ENCODE peak calls at places on chromosomes 3 and 15, in four cellular contexts. One of them, this sample, is unnamed.

GRCh38 chr15:77335298-77335697 is 84.6 kb downstream of the PEAK1 start:
- DNase-seq in amniotic stem cell: no peak
- DNase-seq in Peyer's patch: no peak
- DNase-seq in NCI-H69: no peak
- DNase-seq in this sample: no peak

GRCh38 chr3:120854908-120855526 is 53.0 kb upstream of the STXBP5L start:
- DNase-seq in NCI-H69: peak
- DNase-seq in Peyer's patch: no peak
- DNase-seq in amniotic stem cell: no peak
- DNase-seq in this sample: no peak

GRCh38 chr3:117651271-117651670 is 941.7 kb downstream of the TUSC7 start:
- DNase-seq in NCI-H69: no peak
- DNase-seq in Peyer's patch: no peak
- DNase-seq in amniotic stem cell: no peak
- DNase-seq in this sample: no peak

GRCh38 chr3:114405202-114405601 is 111.4 kb downstream of the TIGIT start:
- DNase-seq in amniotic stem cell: no peak
- DNase-seq in Peyer's patch: no peak
- DNase-seq in NCI-H69: no peak
- DNase-seq in this sample: no peak

GRCh38 chr15:82951472-82952155 is 906 bp downstream of the HOMER2 start:
- DNase-seq in amniotic stem cell: no peak
- DNase-seq in NCI-H69: peak
- DNase-seq in Peyer's patch: no peak
- DNase-seq in this sample: no peak

GRCh38 chr3:71087109-71088018 is 496.2 kb downstream of the FOXP1 start:
- DNase-seq in amniotic stem cell: no peak
- DNase-seq in NCI-H69: no peak
- DNase-seq in Peyer's patch: peak
- DNase-seq in this sample: no peak

GRCh38 chr3:128341659-128342395 is 124.9 kb downstream of the DNAJB8 start:
- DNase-seq in NCI-H69: no peak
- DNase-seq in amniotic stem cell: no peak
- DNase-seq in Peyer's patch: no peak
- DNase-seq in this sample: no peak

GRCh38 chr3:24394754-24395153 is 99.9 kb downstream of the THRB start:
- DNase-seq in NCI-H69: peak
- DNase-seq in amniotic stem cell: no peak
- DNase-seq in Peyer's patch: no peak
- DNase-seq in this sample: no peak

GRCh38 chr15:91866971-91867372 is 13.5 kb downstream of the SLCO3A1 start:
- DNase-seq in Peyer's patch: no peak
- DNase-seq in amniotic stem cell: no peak
- DNase-seq in NCI-H69: no peak
- DNase-seq in this sample: no peak

GRCh38 chr3:127159547-127159946 is 33.4 kb upstream of the PRR23E start:
- DNase-seq in Peyer's patch: no peak
- DNase-seq in NCI-H69: peak
- DNase-seq in amniotic stem cell: no peak
- DNase-seq in this sample: no peak

GRCh38 chr15:84810073-84810840 is 6.9 kb upstream of the ALPK3 start:
- DNase-seq in amniotic stem cell: no peak
- DNase-seq in Peyer's patch: no peak
- DNase-seq in NCI-H69: no peak
- DNase-seq in this sample: no peak

GRCh38 chr3:18071833-18072232 is 329.4 kb upstream of the TBC1D5 start:
- DNase-seq in NCI-H69: no peak
- DNase-seq in amniotic stem cell: no peak
- DNase-seq in Peyer's patch: no peak
- DNase-seq in this sample: no peak

GRCh38 chr15:39239562-39239961 is 341.3 kb upstream of the THBS1 start:
- DNase-seq in amniotic stem cell: no peak
- DNase-seq in Peyer's patch: no peak
- DNase-seq in NCI-H69: no peak
- DNase-seq in this sample: no peak

GRCh38 chr15:52382647-52383046 is 87.0 kb upstream of the MYO5C start:
- DNase-seq in NCI-H69: no peak
- DNase-seq in Peyer's patch: no peak
- DNase-seq in amniotic stem cell: no peak
- DNase-seq in this sample: no peak

GRCh38 chr3:12439161-12439560 is 45.1 kb upstream of the TSEN2 start:
- DNase-seq in amniotic stem cell: no peak
- DNase-seq in Peyer's patch: peak
- DNase-seq in NCI-H69: no peak
- DNase-seq in this sample: no peak

GRCh38 chr15:86079491-86080266 is at the start of gene AGBL1:
- DNase-seq in amniotic stem cell: no peak
- DNase-seq in NCI-H69: no peak
- DNase-seq in Peyer's patch: no peak
- DNase-seq in this sample: no peak

GRCh38 chr3:14428087-14429067 is 26.0 kb downstream of the SLC6A6 start:
- DNase-seq in Peyer's patch: no peak
- DNase-seq in amniotic stem cell: no peak
- DNase-seq in NCI-H69: peak
- DNase-seq in this sample: no peak

GRCh38 chr15:83491486-83491885 is 44.3 kb downstream of the SH3GL3 start:
- DNase-seq in NCI-H69: no peak
- DNase-seq in amniotic stem cell: no peak
- DNase-seq in Peyer's patch: no peak
- DNase-seq in this sample: no peak

GRCh38 chr15:36887214-36888017 is 212.9 kb downstream of the MEIS2 start:
- DNase-seq in NCI-H69: peak
- DNase-seq in amniotic stem cell: no peak
- DNase-seq in Peyer's patch: no peak
- DNase-seq in this sample: no peak

GRCh38 chr3:122353215-122353614 is 28.2 kb downstream of the CSTA start:
- DNase-seq in Peyer's patch: no peak
- DNase-seq in amniotic stem cell: no peak
- DNase-seq in NCI-H69: peak
- DNase-seq in this sample: no peak

GRCh38 chr3:101852983-101853382 is 3.7 kb downstream of the NFKBIZ start:
- DNase-seq in Peyer's patch: no peak
- DNase-seq in NCI-H69: no peak
- DNase-seq in amniotic stem cell: no peak
- DNase-seq in this sample: no peak

GRCh38 chr15:67822537-67823370 is 2.6 kb upstream of the SKOR1 start:
- DNase-seq in NCI-H69: peak
- DNase-seq in amniotic stem cell: no peak
- DNase-seq in Peyer's patch: no peak
- DNase-seq in this sample: no peak

GRCh38 chr3:36679384-36680200 is 84.8 kb downstream of the DCLK3 start:
- DNase-seq in NCI-H69: no peak
- DNase-seq in Peyer's patch: no peak
- DNase-seq in amniotic stem cell: peak
- DNase-seq in this sample: no peak

GRCh38 chr3:59812778-59813558 is 763.1 kb upstream of the CFAP20DC start:
- DNase-seq in NCI-H69: peak
- DNase-seq in amniotic stem cell: no peak
- DNase-seq in Peyer's patch: no peak
- DNase-seq in this sample: no peak

GRCh38 chr3:102827386-102827785 is 392.6 kb downstream of the ZPLD1 start:
- DNase-seq in Peyer's patch: no peak
- DNase-seq in amniotic stem cell: no peak
- DNase-seq in NCI-H69: peak
- DNase-seq in this sample: no peak

GRCh38 chr3:45986303-45986982 is 9.2 kb downstream of the FYCO1 start:
- DNase-seq in Peyer's patch: no peak
- DNase-seq in amniotic stem cell: peak
- DNase-seq in NCI-H69: peak
- DNase-seq in this sample: no peak

GRCh38 chr15:63805993-63806980 is 27.5 kb downstream of the HERC1 start:
- DNase-seq in Peyer's patch: no peak
- DNase-seq in NCI-H69: no peak
- DNase-seq in amniotic stem cell: no peak
- DNase-seq in this sample: no peak

GRCh38 chr3:25527796-25528195 is 99.7 kb downstream of the RARB start:
- DNase-seq in Peyer's patch: no peak
- DNase-seq in NCI-H69: peak
- DNase-seq in amniotic stem cell: no peak
- DNase-seq in this sample: no peak

GRCh38 chr15:23686466-23687142 is 501 bp downstream of the NDN start:
- DNase-seq in Peyer's patch: no peak
- DNase-seq in amniotic stem cell: no peak
- DNase-seq in NCI-H69: no peak
- DNase-seq in this sample: no peak

GRCh38 chr3:149464706-149465328 is 9.7 kb upstream of the TM4SF4 start:
- DNase-seq in NCI-H69: no peak
- DNase-seq in Peyer's patch: no peak
- DNase-seq in amniotic stem cell: no peak
- DNase-seq in this sample: no peak